ENCODE peak calls at places on chromosomes 12 and 14, in nine cellular contexts. One of them, this sample, is unnamed.

GRCh38 chr14:79278798-79279644 is 932.3 kb downstream of the DIO2 start:
- DNase-seq in NCI-H524: peak
- DNase-seq in memory B cell: no peak
- DNase-seq in effector CD4-positive, alpha-beta T cell: no peak
- DNase-seq in NCI-H1417: peak
- DNase-seq in Karpas-422: no peak
- DNase-seq in GM12891: no peak
- DNase-seq in nephron progenitor cell: peak
- DNase-seq in Calu3: no peak
- DNase-seq in this sample: peak

GRCh38 chr14:93804654-93805053 is 16.4 kb upstream of the PRIMA1 start:
- DNase-seq in NCI-H524: no peak
- DNase-seq in memory B cell: no peak
- DNase-seq in effector CD4-positive, alpha-beta T cell: no peak
- DNase-seq in NCI-H1417: no peak
- DNase-seq in Karpas-422: peak
- DNase-seq in GM12891: no peak
- DNase-seq in nephron progenitor cell: no peak
- DNase-seq in Calu3: no peak
- DNase-seq in this sample: no peak

GRCh38 chr12:55931780-55932545 is 1.0 kb downstream of the DGKA start:
- DNase-seq in NCI-H524: peak
- DNase-seq in memory B cell: peak
- DNase-seq in effector CD4-positive, alpha-beta T cell: no peak
- DNase-seq in NCI-H1417: peak
- DNase-seq in Karpas-422: peak
- DNase-seq in GM12891: no peak
- DNase-seq in nephron progenitor cell: peak
- DNase-seq in Calu3: peak
- DNase-seq in this sample: no peak

GRCh38 chr12:29103539-29103974 is 45.5 kb upstream of the FAR2 start:
- DNase-seq in NCI-H524: no peak
- DNase-seq in memory B cell: no peak
- DNase-seq in effector CD4-positive, alpha-beta T cell: peak
- DNase-seq in NCI-H1417: no peak
- DNase-seq in Karpas-422: no peak
- DNase-seq in GM12891: no peak
- DNase-seq in nephron progenitor cell: no peak
- DNase-seq in Calu3: no peak
- DNase-seq in this sample: no peak

GRCh38 chr14:68995731-68996130 is 16.6 kb upstream of the ACTN1 start:
- DNase-seq in NCI-H524: no peak
- DNase-seq in memory B cell: no peak
- DNase-seq in effector CD4-positive, alpha-beta T cell: no peak
- DNase-seq in NCI-H1417: no peak
- DNase-seq in Karpas-422: no peak
- DNase-seq in GM12891: no peak
- DNase-seq in nephron progenitor cell: no peak
- DNase-seq in Calu3: no peak
- DNase-seq in this sample: no peak

GRCh38 chr12:120720234-120720968 is 5.2 kb upstream of the ACADS start:
- DNase-seq in NCI-H524: no peak
- DNase-seq in memory B cell: no peak
- DNase-seq in effector CD4-positive, alpha-beta T cell: no peak
- DNase-seq in NCI-H1417: no peak
- DNase-seq in Karpas-422: no peak
- DNase-seq in GM12891: no peak
- DNase-seq in nephron progenitor cell: no peak
- DNase-seq in Calu3: no peak
- DNase-seq in this sample: no peak

GRCh38 chr14:76656592-76656991 is 104.7 kb upstream of the VASH1 start:
- DNase-seq in NCI-H524: no peak
- DNase-seq in memory B cell: no peak
- DNase-seq in effector CD4-positive, alpha-beta T cell: no peak
- DNase-seq in NCI-H1417: no peak
- DNase-seq in Karpas-422: no peak
- DNase-seq in GM12891: no peak
- DNase-seq in nephron progenitor cell: no peak
- DNase-seq in Calu3: no peak
- DNase-seq in this sample: no peak

GRCh38 chr12:113221997-113222729 is 899 bp downstream of the TPCN1 start:
- DNase-seq in NCI-H524: no peak
- DNase-seq in memory B cell: no peak
- DNase-seq in effector CD4-positive, alpha-beta T cell: no peak
- DNase-seq in NCI-H1417: no peak
- DNase-seq in Karpas-422: peak
- DNase-seq in GM12891: no peak
- DNase-seq in nephron progenitor cell: no peak
- DNase-seq in Calu3: no peak
- DNase-seq in this sample: no peak

GRCh38 chr12:12965836-12966235 is 13.9 kb upstream of the GPRC5D start:
- DNase-seq in NCI-H524: no peak
- DNase-seq in memory B cell: no peak
- DNase-seq in effector CD4-positive, alpha-beta T cell: no peak
- DNase-seq in NCI-H1417: no peak
- DNase-seq in Karpas-422: no peak
- DNase-seq in GM12891: no peak
- DNase-seq in nephron progenitor cell: no peak
- DNase-seq in Calu3: no peak
- DNase-seq in this sample: no peak

GRCh38 chr12:76144253-76144564 is 59.7 kb upstream of the NAP1L1 start:
- DNase-seq in NCI-H524: peak
- DNase-seq in memory B cell: no peak
- DNase-seq in effector CD4-positive, alpha-beta T cell: no peak
- DNase-seq in NCI-H1417: peak
- DNase-seq in Karpas-422: no peak
- DNase-seq in GM12891: no peak
- DNase-seq in nephron progenitor cell: no peak
- DNase-seq in Calu3: peak
- DNase-seq in this sample: no peak

GRCh38 chr12:19771858-19772257 is 332.6 kb downstream of the AEBP2 start:
- DNase-seq in NCI-H524: no peak
- DNase-seq in memory B cell: no peak
- DNase-seq in effector CD4-positive, alpha-beta T cell: no peak
- DNase-seq in NCI-H1417: no peak
- DNase-seq in Karpas-422: no peak
- DNase-seq in GM12891: no peak
- DNase-seq in nephron progenitor cell: no peak
- DNase-seq in Calu3: no peak
- DNase-seq in this sample: no peak